ENCODE peak calls at places on chromosomes 1 and 21, in five cellular contexts. P, R, F, V and B are unnamed samples.

GRCh38 chr1:44318097-44319088 is 36.7 kb downstream of the ERI3 start:
- DNase-seq in V (no peak), R (peak; percentile 64), F (peak; percentile 95), P (peak; percentile 24), B (no peak)

GRCh38 chr1:61000327-61000726 is 82.0 kb upstream of the NFIA start:
- DNase-seq in R (no peak), F (no peak), P (no peak), V (no peak), B (no peak)

GRCh38 chr1:17109897-17110554 is 9.2 kb downstream of the PADI2 start:
- DNase-seq in R (no peak), V (no peak), P (no peak), F (no peak), B (no peak)

GRCh38 chr1:121558514-121558913 is 373.7 kb downstream of the SRGAP2C start:
- DNase-seq in R (no peak), F (peak; percentile 63), V (no peak), P (no peak), B (no peak)

GRCh38 chr1:39617488-39618049 is 21.9 kb downstream of the HEYL start:
- DNase-seq in R (no peak), V (no peak), P (no peak), F (no peak), B (no peak)

GRCh38 chr1:110218137-110218536 is 8.0 kb downstream of the KCNC4 start:
- DNase-seq in P (no peak), F (no peak), V (no peak), R (no peak), B (no peak)

GRCh38 chr1:12643079-12643478 is 806 bp upstream of the AADACL4 start:
- DNase-seq in V (no peak), P (no peak), R (no peak), F (no peak), B (no peak)

GRCh38 chr1:8419861-8420260 is 101.9 kb downstream of the SLC45A1 start:
- DNase-seq in R (no peak), P (no peak), V (no peak), F (no peak), B (no peak)

GRCh38 chr1:218299416-218299815 is 14.3 kb downstream of the RRP15 start:
- DNase-seq in R (peak; percentile 54), P (no peak), F (peak; percentile 46), V (no peak), B (no peak)

GRCh38 chr1:119012383-119012782 is 24.2 kb upstream of the TBX15 start:
- DNase-seq in R (no peak), P (no peak), V (no peak), F (no peak), B (no peak)

GRCh38 chr1:64956241-64956640 is 10.1 kb downstream of the JAK1 start:
- DNase-seq in P (no peak), R (no peak), V (no peak), F (no peak), B (no peak)

GRCh38 chr1:70811815-70812214 is 235.8 kb downstream of the PTGER3 start:
- DNase-seq in V (no peak), R (no peak), F (no peak), P (no peak), B (no peak)

GRCh38 chr1:58572691-58573090 is 4.4 kb downstream of the TACSTD2 start:
- DNase-seq in V (no peak), P (no peak), R (no peak), F (peak; percentile 36), B (no peak)

GRCh38 chr1:184479435-184480202 is 92.8 kb downstream of the C1orf21 start:
- DNase-seq in F (no peak), P (no peak), V (no peak), R (no peak), B (no peak)

GRCh38 chr1:93969371-93969770 is 60.1 kb upstream of the GCLM start:
- DNase-seq in R (no peak), F (no peak), P (no peak), V (no peak), B (no peak)

GRCh38 chr1:15953294-15953771 is 22.6 kb downstream of the ZBTB17 start:
- DNase-seq in F (no peak), V (no peak), P (no peak), R (no peak), B (no peak)

GRCh38 chr1:218686258-218686657 is 341.1 kb downstream of the TGFB2 start:
- DNase-seq in F (no peak), V (no peak), R (no peak), P (no peak), B (no peak)

GRCh38 chr1:72757843-72758242 is 475.5 kb upstream of the NEGR1 start:
- DNase-seq in F (no peak), R (no peak), V (no peak), P (no peak), B (no peak)

GRCh38 chr1:212700892-212701819 is 1.5 kb upstream of the BATF3 start:
- DNase-seq in V (peak; percentile 56), F (peak; percentile 72), P (peak; percentile 21), R (peak; percentile 64), B (no peak)

GRCh38 chr21:42833859-42834729 is 45.2 kb downstream of the WDR4 start:
- DNase-seq in P (no peak), F (no peak), R (no peak), V (peak; percentile 47), B (no peak)

DNA sequence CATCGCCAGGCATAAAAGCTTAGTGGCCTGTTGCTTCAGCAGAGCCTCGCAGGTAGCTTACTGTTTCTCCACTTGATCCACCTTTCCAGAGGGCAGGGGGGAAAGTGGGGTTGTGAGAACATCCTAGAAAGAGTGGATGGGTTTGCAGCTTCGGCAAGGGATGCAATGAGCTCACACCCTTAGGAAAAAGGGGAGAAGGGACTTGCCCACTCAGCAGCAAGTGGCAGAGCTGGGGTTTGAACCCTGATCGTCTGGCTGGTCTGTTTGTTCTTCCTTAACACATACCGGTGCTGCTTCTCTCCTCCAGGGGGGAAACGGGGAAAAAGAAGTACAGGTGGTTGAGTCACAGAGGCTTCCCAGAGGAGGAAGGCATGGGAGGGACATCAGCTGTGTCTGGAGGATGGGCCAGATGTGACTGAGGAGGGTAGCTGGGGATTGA is 1.0 kb downstream of the TMEM201 start:
- DNase-seq in P (no peak), V (no peak), R (no peak), F (no peak), B (no peak)
- TF ChIP-seq CTCF in P (no peak), V (no peak), R (no peak), F (no peak), B (no peak)

DNA sequence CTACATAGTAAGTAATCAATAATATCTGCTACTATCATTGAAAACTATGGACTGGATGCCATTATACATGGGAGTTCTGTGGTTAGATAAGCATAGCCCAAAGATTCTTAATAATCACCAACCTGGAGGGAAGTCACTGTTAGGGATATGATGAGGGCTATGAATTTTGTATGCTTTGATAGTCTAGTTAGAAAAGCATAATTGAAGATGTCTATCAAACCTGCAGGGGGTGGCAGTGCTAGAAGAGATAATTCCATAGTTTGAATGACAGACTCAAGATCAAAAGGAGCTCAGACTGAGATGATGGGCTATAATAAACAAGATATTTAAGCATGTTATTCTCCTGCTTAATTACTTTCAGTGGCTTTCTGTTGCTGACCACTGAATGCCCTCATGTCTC is 15.4 kb upstream of the COA6 start:
- DNase-seq in P (no peak), V (no peak), R (no peak), F (no peak), B (no peak)
- H3K4me3 ChIP-seq in P (no peak overlapping the region), V (no peak overlapping the region), R (no peak overlapping the region), F (no peak overlapping the region), B (peak overlapping the region; percentile 65)

DNA sequence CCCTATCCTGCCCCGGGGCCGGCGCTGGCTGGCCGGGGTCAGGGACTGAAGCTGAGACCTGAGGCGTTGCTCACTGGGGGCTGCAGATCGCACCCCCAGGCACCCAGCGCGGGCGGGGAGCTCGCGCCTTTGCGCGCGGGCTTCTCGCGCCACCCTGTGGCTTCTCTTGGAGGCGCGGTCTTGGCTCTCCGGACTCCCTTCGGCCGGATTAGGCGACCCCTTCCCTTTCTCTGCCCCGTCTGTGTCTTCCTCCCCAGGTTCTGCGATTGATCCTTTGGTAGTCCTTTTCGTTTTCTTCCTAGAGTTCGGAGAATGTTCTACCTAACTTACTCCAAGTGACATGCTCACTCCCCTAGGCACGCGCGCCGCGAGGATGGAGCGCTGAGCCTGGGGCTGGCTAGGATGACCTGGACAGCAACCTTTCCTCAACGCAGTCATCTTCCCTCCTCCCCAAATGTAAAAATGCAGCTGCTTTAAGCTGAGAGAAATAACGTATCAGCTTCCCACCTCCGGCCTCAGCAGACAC is 489 bp upstream of the NTRK1 start:
- DNase-seq in F (peak; percentile 80), V (no peak), R (peak; percentile 66), P (peak; percentile 52), B (peak; percentile 71)
- H3K27me3 ChIP-seq in F (peaks cover 99% of the 10 kb centered on the region), V (peaks cover 67% of the 10 kb centered on the region), R (peaks cover 51% of the 10 kb centered on the region), P (peaks cover 6% of the 10 kb centered on the region), B (no peaks in the 10 kb centered on the region)

GRCh38 chr21:38376235-38376634 is 119.4 kb downstream of the KCNJ15 start:
- DNase-seq in F (no peak), R (no peak), P (no peak), V (no peak), B (no peak)

GRCh38 chr21:38380391-38381137 is 117.7 kb downstream of the ERG start:
- DNase-seq in V (no peak), P (no peak), R (no peak), F (peak; percentile 12), B (no peak)

GRCh38 chr21:38376693-38377092 is 119.9 kb downstream of the KCNJ15 start:
- DNase-seq in P (no peak), F (no peak), V (no peak), R (no peak), B (no peak)

GRCh38 chr21:38379171-38379570 is 119.1 kb downstream of the ERG start:
- DNase-seq in R (no peak), P (no peak), F (no peak), V (no peak), B (no peak)

DNA sequence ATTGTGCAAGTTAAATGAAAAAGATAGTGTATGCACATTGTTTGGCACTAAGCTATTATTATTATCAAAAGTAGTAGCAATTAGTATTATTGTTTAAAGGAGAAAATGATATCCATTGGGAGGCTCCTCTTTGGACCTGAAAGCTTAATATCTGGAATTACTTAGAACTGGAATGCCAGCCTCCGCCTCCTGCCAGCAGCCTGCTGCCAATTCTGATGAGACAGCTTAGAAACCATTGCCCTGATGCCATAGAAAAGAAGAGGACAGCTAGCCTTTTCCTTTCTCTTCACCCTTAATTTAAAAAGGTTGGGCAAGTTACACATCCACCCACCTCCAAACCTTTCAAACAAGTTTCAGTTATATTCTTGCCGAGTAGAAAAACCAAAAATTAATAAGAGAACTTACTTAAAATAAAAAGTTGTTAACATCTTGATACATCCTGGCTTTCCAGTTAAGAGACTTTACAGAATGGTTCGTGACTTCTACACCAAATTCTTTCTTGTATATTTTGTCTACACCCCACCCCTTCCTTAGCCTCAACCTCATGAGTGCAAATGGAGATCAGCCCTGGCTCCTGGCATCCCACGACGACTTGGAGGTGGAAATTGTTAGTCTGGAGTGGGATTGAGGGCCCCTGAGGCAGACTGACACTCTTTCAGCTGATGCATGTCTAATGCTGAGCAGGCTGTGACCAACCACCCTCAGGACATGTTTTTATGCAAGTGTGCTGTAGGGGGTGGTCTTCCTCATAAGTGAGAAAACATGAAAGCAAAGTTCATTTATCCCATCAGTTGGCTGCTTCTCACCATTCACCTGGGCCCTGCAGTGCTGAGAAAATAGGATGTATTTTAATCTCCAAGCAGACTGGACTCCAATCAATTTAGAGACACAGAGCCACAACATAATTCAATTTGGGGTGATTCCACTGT is 120.6 kb downstream of the KCNJ15 start:
- DNase-seq in F (no peak), P (no peak), R (no peak), V (no peak), B (no peak)
- TF ChIP-seq CTCF in F (no peak), P (no peak), R (no peak), V (no peak), B (no peak)